ENCODE peak calls at places on chromosome 21, in ten cellular contexts. V is HTR-8/SVneo; R is psoas muscle; I is activated CD8-positive, alpha-beta memory T cell treated with anti-CD3 and anti-CD28 coated beads, Interleukin-2, amount 50 U/mL, for 48 hours; E is stimulated activated CD4-positive, alpha-beta T cell treated with anti-CD3 and anti-CD28 coated beads, TNF-alpha, amount 100 ng/mL, for 1 hour; A is ascending aorta; L is aorta; Q is stimulated activated naive CD8-positive, alpha-beta T cell treated with anti-CD3 and anti-CD28 coated beads, Interleukin-15, Interleukin-2, amounts not matched to agents 100 U/mL and 50 U/mL, for 24 hours; T is fibroblast of the aortic adventitia; H is frontal cortex. J is an unnamed sample.

GRCh38 chr21:38925923-38926322 is 120.2 kb downstream of the ETS2 start:
- DNase-seq in V (peak), R (peak), I (no peak), E (no peak), A (peak), L (peak), Q (no peak), T (peak), H (peak), J (no peak)

GRCh38 chr21:32193066-32193465 is 85.8 kb downstream of the MIS18A start:
- DNase-seq in V (no peak), R (no peak), I (no peak), E (no peak), A (no peak), L (no peak), Q (no peak), T (no peak), H (no peak), J (no peak)

GRCh38 chr21:45305831-45306230 is 18.1 kb upstream of the POFUT2 start:
- DNase-seq in V (no peak), R (no peak), I (no peak), E (no peak), A (no peak), L (peak), Q (no peak), T (no peak), H (no peak), J (no peak)

GRCh38 chr21:41043008-41043407 is 125.0 kb upstream of the BACE2 start:
- DNase-seq in V (no peak), R (no peak), I (no peak), E (no peak), A (no peak), L (no peak), Q (no peak), T (no peak), H (no peak), J (peak)

GRCh38 chr21:26170471-26171309 is at the start of gene APP:
- DNase-seq in V (peak), R (peak), I (peak), E (peak), A (peak), L (peak), Q (peak), T (peak), H (peak), J (no peak)

GRCh38 chr21:43827015-43827611 is 37.7 kb downstream of the RRP1 start:
- DNase-seq in V (no peak), R (peak), I (no peak), E (no peak), A (no peak), L (no peak), Q (no peak), T (peak), H (no peak), J (no peak)

GRCh38 chr21:39313457-39314154 is at the start of gene BRWD1:
- DNase-seq in V (peak), R (peak), I (peak), E (peak), A (no peak), L (peak), Q (peak), T (peak), H (peak), J (peak)

GRCh38 chr21:34796518-34797201 is 127.9 kb downstream of the CLIC6 start:
- DNase-seq in V (no peak), R (no peak), I (no peak), E (no peak), A (no peak), L (no peak), Q (no peak), T (no peak), H (no peak), J (no peak)

GRCh38 chr21:45417951-45418300 is 13.0 kb downstream of the COL18A1 start:
- DNase-seq in V (no peak), R (peak), I (no peak), E (no peak), A (no peak), L (no peak), Q (no peak), T (no peak), H (no peak), J (no peak)

GRCh38 chr21:31566061-31566460 is 93.4 kb upstream of the SOD1 start:
- DNase-seq in V (no peak), R (no peak), I (no peak), E (no peak), A (no peak), L (no peak), Q (no peak), T (no peak), H (peak), J (peak)

GRCh38 chr21:43866659-43867331 is 1.8 kb downstream of the AGPAT3 start:
- DNase-seq in V (no peak), R (no peak), I (peak), E (peak), A (no peak), L (peak), Q (peak), T (no peak), H (no peak), J (no peak)

GRCh38 chr21:43318841-43319781 is 107.8 kb downstream of the SIK1 start:
- DNase-seq in V (peak), R (peak), I (no peak), E (no peak), A (no peak), L (no peak), Q (no peak), T (no peak), H (peak), J (no peak)

GRCh38 chr21:29256125-29256895 is 42.4 kb upstream of the BACH1 start:
- DNase-seq in V (no peak), R (no peak), I (no peak), E (no peak), A (no peak), L (no peak), Q (no peak), T (no peak), H (no peak), J (peak)

GRCh38 chr21:45309069-45309521 is 21.4 kb upstream of the POFUT2 start:
- DNase-seq in V (peak), R (peak), I (peak), E (no peak), A (peak), L (peak), Q (peak), T (peak), H (no peak), J (peak)